ENCODE peak calls at places on chromosomes 12 and 14, in six cellular contexts. J is CD8-positive, alpha-beta memory T cell; D is SJSA1; Y is cardiac muscle cell; R is ovary; L is astrocyte. W is an unnamed sample. For H3K36me3, the result is how much of the 10 kb centered on the place peaks cover.

GRCh38 chr12:93167841-93168492 is 209.8 kb upstream of the NUDT4 start:
- DNase-seq in J (no peak), Y (peak), D (peak), R (no peak), L (peak), W (peak)

GRCh38 chr12:45273717-45274271 is 57.9 kb downstream of the ANO6 start:
- DNase-seq in R (no peak), D (peak), J (no peak), L (peak), Y (peak), W (no peak)

GRCh38 chr12:28222081-28222700 is 31.9 kb downstream of the CCDC91 start:
- DNase-seq in Y (no peak), R (no peak), J (peak), D (no peak), L (peak), W (no peak)

GRCh38 chr14:96938946-96939345 is 141.8 kb downstream of the VRK1 start:
- DNase-seq in J (no peak), R (no peak), D (no peak), Y (no peak), L (no peak), W (no peak)

GRCh38 chr12:49651855-49652254 is 28.5 kb downstream of the PRPF40B start:
- DNase-seq in R (no peak), J (no peak), Y (no peak), L (no peak), D (no peak), W (no peak)

GRCh38 chr12:6235499-6235898 is 35.3 kb downstream of the CD9 start:
- DNase-seq in L (no peak), Y (no peak), D (no peak), R (no peak), J (peak), W (no peak)

GRCh38 chr14:92426237-92426636 is 87.3 kb upstream of the RIN3 start:
- DNase-seq in R (no peak), J (no peak), D (no peak), L (peak), Y (peak), W (no peak)

GRCh38 chr12:27331299-27331926 is 1.2 kb upstream of the BMAL2 start:
- DNase-seq in D (peak), J (no peak), L (peak), R (no peak), Y (peak), W (peak)

GRCh38 chr14:89485264-89485663 is 68.2 kb upstream of the FOXN3 start:
- DNase-seq in J (no peak), L (no peak), R (no peak), D (no peak), Y (no peak), W (no peak)

GRCh38 chr12:75998292-75999063 is 33.1 kb downstream of the PHLDA1 start:
- DNase-seq in D (no peak), L (no peak), R (no peak), Y (peak), J (no peak), W (no peak)

GRCh38 chr12:108040968-108041367 is 88.1 kb upstream of the WSCD2 start:
- DNase-seq in L (no peak), D (no peak), R (no peak), Y (peak), J (no peak), W (no peak)

GRCh38 chr14:74065746-74066575 is 18.3 kb downstream of the ALDH6A1 start:
- DNase-seq in R (no peak), J (no peak), D (no peak), L (peak), Y (peak), W (no peak)

GRCh38 chr12:95335948-95336347 is 118.3 kb downstream of the VEZT start:
- DNase-seq in Y (no peak), R (no peak), L (no peak), J (no peak), D (no peak), W (no peak)

GRCh38 chr12:15880721-15881120 is 1.5 kb upstream of the STRAP start:
- DNase-seq in L (no peak), R (no peak), J (no peak), D (no peak), Y (no peak), W (no peak)

GRCh38 chr14:87966816-87967215 is 26.2 kb downstream of the GALC start:
- DNase-seq in R (no peak), D (no peak), Y (no peak), J (no peak), L (no peak), W (no peak)

GRCh38 chr14:67722293-67722692 is 20.6 kb downstream of the RDH12 start:
- DNase-seq in J (no peak), D (no peak), R (peak), L (peak), Y (peak), W (no peak)

GRCh38 chr12:104478396-104479140 is 21.8 kb downstream of the CHST11 start:
- DNase-seq in R (no peak), J (peak), Y (peak), L (no peak), D (no peak), W (peak)

GRCh38 chr12:95051241-95051640 is 22.2 kb downstream of the NR2C1 start:
- DNase-seq in L (peak), R (no peak), J (no peak), D (no peak), Y (no peak), W (no peak)

DNA sequence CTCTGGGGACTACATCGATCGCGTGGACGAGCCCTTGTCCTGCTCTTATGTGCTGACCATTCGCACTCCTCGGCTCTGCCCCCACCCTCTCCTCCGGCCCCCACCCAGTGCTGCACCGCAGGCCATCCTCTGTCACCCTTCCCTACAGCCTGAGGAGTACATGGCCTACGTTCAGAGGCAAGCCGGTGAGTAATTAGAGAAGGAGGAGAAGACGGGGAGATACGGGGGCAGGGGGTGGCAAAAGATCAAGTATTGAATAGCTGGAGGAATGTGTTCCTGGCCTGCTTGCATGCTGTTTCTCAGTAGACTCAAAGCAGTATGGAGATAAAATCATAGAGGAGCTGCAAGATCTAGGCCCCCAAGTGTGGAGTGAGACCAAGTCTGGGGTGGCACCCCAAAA is 21.9 kb downstream of the OS9 start:
- DNase-seq in J (no peak), R (no peak), Y (no peak), D (no peak), L (no peak), W (no peak)
- H3K36me3 ChIP-seq in J (half or more), R (under half), Y (under half), D (half or more), L (under half), W (under half)

DNA sequence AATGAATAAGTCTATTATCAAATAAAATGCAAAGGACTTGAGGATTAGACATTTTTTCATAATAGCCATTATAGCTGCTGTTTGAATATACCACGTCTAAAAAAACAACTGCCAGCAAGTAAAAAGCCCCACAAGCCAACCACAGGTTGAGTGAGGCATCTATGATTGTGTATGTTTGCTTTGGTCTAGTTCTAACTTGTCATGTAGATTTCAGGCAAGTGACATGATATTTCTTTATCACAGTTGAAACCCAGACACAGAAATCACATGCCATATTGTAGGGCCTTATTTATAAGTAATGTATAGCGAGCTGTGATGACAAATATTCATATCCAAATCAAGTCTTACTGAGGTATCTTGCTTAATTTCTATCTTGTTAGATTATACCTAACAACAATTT is 225.8 kb downstream of the EMP1 start:
- DNase-seq in J (no peak), L (no peak), R (no peak), D (no peak), Y (no peak), W (no peak)
- H3K36me3 ChIP-seq in J (under half), L (under half), R (under half), D (under half), Y (under half), W (under half)

DNA sequence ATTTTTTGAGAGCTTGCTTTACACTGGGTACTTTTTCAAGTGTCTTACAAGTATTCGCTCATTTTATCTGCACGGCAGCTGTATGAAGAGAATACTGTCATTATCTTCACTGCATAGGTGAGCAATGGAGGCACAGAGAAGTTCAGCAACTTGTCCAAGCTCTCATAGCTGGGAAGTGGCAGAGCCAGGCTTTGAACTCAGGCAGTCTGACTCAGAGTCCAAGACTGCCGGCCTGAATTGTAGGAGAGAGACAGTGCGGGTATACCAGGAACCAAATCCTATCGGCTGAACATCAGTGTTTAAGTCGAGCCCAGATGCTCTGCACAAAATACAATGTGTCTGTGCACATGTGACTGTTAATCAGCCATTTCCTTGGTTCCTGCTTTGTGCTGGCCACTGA is 474.7 kb downstream of the DPF3 start:
- DNase-seq in L (no peak), D (no peak), R (no peak), J (no peak), Y (no peak), W (no peak)
- H3K36me3 ChIP-seq in L (under half), D (under half), R (under half), J (under half), Y (under half), W (under half)

DNA sequence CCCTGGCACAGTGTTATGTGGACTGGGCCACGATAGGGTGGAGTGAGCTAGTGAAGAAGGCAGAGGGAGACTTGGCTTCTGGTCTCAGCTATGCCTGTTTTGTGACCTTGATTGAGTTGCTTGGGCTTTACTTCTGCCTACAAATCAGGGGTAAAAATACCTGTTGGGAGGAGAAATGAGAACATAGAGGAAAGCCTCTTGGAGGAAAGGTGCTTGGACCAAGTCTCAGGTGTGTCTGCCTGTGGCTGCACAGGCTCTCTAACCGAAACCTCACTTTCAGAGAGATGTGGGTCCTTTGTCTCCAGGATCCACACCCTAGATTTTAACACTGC is 4.9 kb downstream of the SDR39U1 start:
- DNase-seq in Y (no peak), J (no peak), D (no peak), L (no peak), R (no peak), W (no peak)
- H3K36me3 ChIP-seq in Y (under half), J (half or more), D (half or more), L (under half), R (under half), W (under half)

DNA sequence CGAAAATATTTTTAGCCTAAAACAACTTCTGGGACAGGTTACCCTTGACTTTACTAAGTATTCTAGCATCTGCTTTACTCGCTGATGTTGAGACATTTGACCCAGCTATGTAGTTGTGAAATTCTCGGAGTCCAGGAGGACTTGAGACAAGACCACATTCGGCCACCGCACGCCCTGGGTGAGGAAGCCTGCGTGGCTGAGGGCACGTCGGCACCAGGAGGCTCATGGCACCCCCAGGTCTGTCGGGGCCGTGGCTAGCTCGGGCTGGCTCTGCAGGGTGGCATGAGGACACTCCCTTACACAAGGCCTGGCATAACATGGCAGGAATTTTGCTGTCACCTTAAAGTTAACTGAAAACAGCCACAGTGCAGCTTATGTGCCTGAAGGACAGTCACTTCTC is 58.1 kb upstream of the MMP17 start:
- DNase-seq in Y (no peak), D (no peak), R (no peak), L (no peak), J (no peak), W (no peak)
- H3K36me3 ChIP-seq in Y (under half), D (half or more), R (under half), L (under half), J (under half), W (under half)

GRCh38 chr12:3271146-3271545 is 194.0 kb downstream of the TSPAN9 start:
- DNase-seq in Y (no peak), R (no peak), L (peak), J (no peak), D (no peak), W (no peak)
- H3K36me3 ChIP-seq in Y (under half), R (under half), L (under half), J (under half), D (under half), W (under half)

DNA sequence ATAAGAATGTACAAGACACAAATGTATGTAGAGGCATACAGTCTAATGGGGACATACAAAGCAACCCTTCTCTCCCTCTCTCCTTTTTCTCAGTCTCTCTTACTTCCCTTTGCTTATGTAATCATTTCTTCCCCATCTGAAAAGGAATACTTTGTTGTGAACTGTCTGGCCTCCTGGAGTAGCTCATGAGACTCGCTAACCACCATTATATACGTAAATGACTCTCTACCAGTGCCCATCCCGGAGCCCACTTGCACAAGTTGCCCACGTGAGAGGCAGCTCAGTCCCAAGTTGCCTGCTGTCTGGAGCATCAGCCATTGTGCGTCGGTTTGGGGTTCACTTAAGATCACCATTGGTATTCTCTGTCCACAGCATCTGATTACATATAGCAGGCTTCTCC is 220.6 kb upstream of the EGLN3 start:
- DNase-seq in L (no peak), J (no peak), D (no peak), Y (no peak), R (no peak), W (no peak)
- H3K36me3 ChIP-seq in L (under half), J (under half), D (under half), Y (under half), R (under half), W (under half)

DNA sequence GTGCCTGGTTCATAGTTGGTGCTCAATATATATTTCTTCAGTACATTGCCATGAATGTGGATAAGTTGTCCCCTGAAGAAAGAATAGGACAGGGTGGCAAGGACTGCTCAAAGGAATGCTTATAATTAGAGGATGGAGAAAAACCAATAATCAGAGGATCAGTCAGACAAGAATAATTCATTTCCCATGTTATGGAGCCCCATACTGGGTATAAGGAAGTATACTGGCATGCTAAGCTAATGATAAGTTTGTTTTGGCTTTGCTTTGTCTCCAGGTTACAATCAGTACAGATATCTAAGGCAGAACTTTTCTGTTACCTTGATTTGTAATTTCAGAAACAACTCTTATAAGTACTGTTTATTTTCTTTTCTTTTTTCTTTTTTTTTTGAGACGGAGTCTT is 27.4 kb downstream of the ARF6 start:
- DNase-seq in D (no peak), J (no peak), L (no peak), R (no peak), Y (no peak), W (no peak)
- H3K36me3 ChIP-seq in D (under half), J (under half), L (under half), R (under half), Y (under half), W (under half)

DNA sequence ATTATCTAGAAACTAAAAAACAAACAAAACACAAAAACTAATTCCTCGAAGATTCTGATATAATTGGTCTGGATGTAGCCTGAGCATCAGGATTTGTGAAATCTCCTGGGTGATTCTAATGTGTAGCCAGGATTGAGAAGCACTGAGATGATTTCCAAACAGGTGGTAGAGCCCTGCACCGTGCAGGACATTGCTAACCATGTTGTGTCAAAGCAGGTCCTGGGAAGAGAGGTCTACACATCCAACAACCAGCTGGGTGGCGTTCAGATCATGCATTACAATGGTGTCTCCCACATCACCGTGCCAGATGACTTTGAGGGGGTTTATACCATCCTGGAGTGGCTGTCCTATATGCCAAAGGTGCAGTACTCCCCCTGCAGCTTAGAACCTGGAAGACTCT is 56.3 kb downstream of the FOXN4 start:
- DNase-seq in R (no peak), J (no peak), L (no peak), Y (no peak), D (no peak), W (no peak)
- H3K36me3 ChIP-seq in R (under half), J (under half), L (under half), Y (half or more), D (under half), W (under half)

DNA sequence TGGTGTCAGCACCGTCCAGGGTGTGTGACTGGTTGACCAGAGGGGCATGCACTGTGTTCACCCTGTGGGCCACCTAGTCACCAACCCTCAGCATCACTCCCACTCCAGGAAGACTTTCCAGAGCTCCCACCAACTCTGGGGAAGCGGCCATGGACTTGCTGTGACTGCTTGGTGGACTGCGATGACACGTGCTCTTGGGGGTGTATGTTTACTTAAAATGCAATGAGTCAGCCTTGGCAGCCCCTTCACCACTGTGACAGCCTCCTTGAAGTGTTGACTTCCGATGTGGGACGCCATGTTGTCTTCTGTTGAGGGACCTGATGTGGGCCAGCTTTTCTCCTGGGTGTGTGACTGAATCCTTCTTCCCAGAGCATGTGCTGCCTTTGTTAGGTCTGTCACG is 151.1 kb upstream of the RTL1 start:
- DNase-seq in Y (no peak), J (no peak), D (no peak), R (no peak), L (peak), W (no peak)
- H3K36me3 ChIP-seq in Y (under half), J (under half), D (half or more), R (under half), L (under half), W (under half)

W was measured in GM06990.